ENCODE peak calls at places on chromosomes 4 and X, in nine cellular contexts. M, S, I, O, Q, R, B, P and X are unnamed samples.

GRCh38 chr4:61152433-61152832 is 47.7 kb upstream of the ADGRL3 start:
- DNase-seq in M (no peak), S (no peak), I (no peak), O (no peak), Q (no peak), R (no peak), B (no peak), P (no peak), X (no peak)

GRCh38 chrX:57918750-57919436 is 8.6 kb upstream of the ZXDA start:
- DNase-seq in M (peak; percentile 30), S (peak; percentile 32), I (peak; percentile 56), O (no peak), Q (peak; percentile 18), R (no peak), B (peak; percentile 21), P (peak; percentile 32), X (no peak)

GRCh38 chr4:137861682-137862081 is 329.4 kb upstream of the PCDH18 start:
- DNase-seq in M (no peak), S (no peak), I (no peak), O (no peak), Q (no peak), R (no peak), B (no peak), P (no peak), X (no peak)

GRCh38 chr4:87219648-87220093 is 747 bp downstream of the KLHL8 start:
- DNase-seq in M (peak; percentile 53), S (no peak), I (peak; percentile 77), O (peak; percentile 76), Q (no peak), R (peak; percentile 42), B (peak; percentile 52), P (peak; percentile 44), X (peak; percentile 38)

GRCh38 chr4:139214039-139214534 is 37.1 kb upstream of the ELF2 start:
- DNase-seq in M (peak; percentile 22), S (no peak), I (peak; percentile 81), O (no peak), Q (no peak), R (no peak), B (peak; percentile 44), P (peak; percentile 31), X (no peak)

GRCh38 chr4:41205130-41205529 is 9.2 kb downstream of the APBB2 start:
- DNase-seq in M (no peak), S (no peak), I (no peak), O (no peak), Q (no peak), R (no peak), B (no peak), P (no peak), X (no peak)

GRCh38 chr4:152777488-152777887 is 2.0 kb downstream of the TIGD4 start:
- DNase-seq in M (no peak), S (no peak), I (no peak), O (no peak), Q (no peak), R (no peak), B (no peak), P (no peak), X (no peak)

GRCh38 chr4:121278811-121279368 is 101.9 kb downstream of the QRFPR start:
- DNase-seq in M (no peak), S (no peak), I (no peak), O (no peak), Q (no peak), R (no peak), B (no peak), P (no peak), X (peak; percentile 34)

GRCh38 chrX:38879631-38880220 is 78.5 kb downstream of the MID1IP1 start:
- DNase-seq in M (peak; percentile 18), S (peak; percentile 18), I (no peak), O (no peak), Q (no peak), R (no peak), B (peak; percentile 37), P (peak; percentile 32), X (no peak)

GRCh38 chr4:57378766-57379165 is 268.6 kb upstream of the IGFBP7 start:
- DNase-seq in M (no peak), S (no peak), I (no peak), O (no peak), Q (no peak), R (no peak), B (no peak), P (no peak), X (peak; percentile 18)

GRCh38 chrX:111483140-111483539 is 28.3 kb upstream of the SERTM2 start:
- DNase-seq in M (no peak), S (no peak), I (no peak), O (no peak), Q (no peak), R (no peak), B (no peak), P (no peak), X (no peak)

GRCh38 chr4:81723927-81724587 is 252.3 kb upstream of the RASGEF1B start:
- DNase-seq in M (no peak), S (peak; percentile 27), I (no peak), O (no peak), Q (peak; percentile 8), R (no peak), B (no peak), P (peak; percentile 64), X (peak; percentile 1)

GRCh38 chr4:6987566-6987920 is 55.6 kb upstream of the TADA2B start:
- DNase-seq in M (no peak), S (no peak), I (peak; percentile 75), O (no peak), Q (no peak), R (no peak), B (no peak), P (no peak), X (no peak)

DNA sequence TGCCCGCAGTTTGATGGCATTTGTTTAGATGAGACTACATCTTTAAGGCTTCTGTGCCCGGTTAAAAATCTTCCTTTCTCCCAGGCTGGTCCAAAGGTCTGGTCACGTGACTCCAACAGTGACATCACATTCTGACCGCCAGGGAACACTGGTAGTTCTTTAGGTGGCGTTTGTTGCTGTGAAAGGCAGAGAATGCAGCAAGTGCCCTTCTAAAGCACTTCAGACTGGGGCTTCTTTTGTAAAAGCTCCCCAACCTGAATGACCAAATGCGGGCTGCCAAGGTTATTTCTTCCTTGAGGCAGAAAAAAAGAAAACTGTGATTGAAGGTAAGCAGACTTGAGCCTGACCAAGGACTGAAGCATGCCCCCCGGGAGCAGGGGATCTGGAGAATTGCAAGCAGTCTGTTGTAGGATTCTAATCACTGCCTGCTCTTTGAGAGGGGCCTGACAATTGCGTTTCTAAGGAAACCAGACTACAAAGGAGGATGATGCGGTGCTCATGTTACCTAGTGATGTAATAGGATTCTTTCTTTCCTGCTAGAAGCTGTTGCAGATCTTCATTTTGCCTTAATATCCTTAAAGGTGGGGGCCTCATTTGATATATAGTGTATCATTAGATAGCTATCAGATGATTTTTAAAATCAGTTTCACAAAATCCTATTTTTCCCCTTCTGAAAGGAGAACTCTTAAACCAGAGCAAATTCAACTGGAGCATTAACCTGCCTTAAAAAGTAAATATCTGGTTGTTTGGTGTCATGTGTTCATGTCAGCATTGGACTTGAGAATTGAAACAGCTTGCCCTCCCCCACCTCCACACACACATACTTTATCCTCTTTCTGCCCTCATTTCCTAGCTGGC is 133.1 kb downstream of the AKAP4 start:
- DNase-seq in M (no peak), S (no peak), I (peak; percentile 76), O (no peak), Q (no peak), R (peak; percentile 44), B (peak; percentile 22), P (no peak), X (peak; percentile 40)
- H3K4me3 ChIP-seq in M (no peak overlapping the region), S (no peak overlapping the region), I (peak overlapping the region; percentile 69), O (no peak overlapping the region), Q (no peak overlapping the region), R (no peak overlapping the region), B (no peak overlapping the region), P (no peak overlapping the region), X (peak overlapping the region; percentile 5)

GRCh38 chr4:8148159-8148558 is 10.5 kb downstream of the ABLIM2 start:
- DNase-seq in M (no peak), S (no peak), I (peak; percentile 42), O (no peak), Q (no peak), R (no peak), B (no peak), P (no peak), X (no peak)
- H3K36me3 ChIP-seq in M (no peaks in the 10 kb centered on the region), S (no peaks in the 10 kb centered on the region), I (no peaks in the 10 kb centered on the region), O (no peaks in the 10 kb centered on the region), Q (no peaks in the 10 kb centered on the region), R (no peaks in the 10 kb centered on the region), B (no peaks in the 10 kb centered on the region), P (no peaks in the 10 kb centered on the region), X (no peaks in the 10 kb centered on the region)

DNA sequence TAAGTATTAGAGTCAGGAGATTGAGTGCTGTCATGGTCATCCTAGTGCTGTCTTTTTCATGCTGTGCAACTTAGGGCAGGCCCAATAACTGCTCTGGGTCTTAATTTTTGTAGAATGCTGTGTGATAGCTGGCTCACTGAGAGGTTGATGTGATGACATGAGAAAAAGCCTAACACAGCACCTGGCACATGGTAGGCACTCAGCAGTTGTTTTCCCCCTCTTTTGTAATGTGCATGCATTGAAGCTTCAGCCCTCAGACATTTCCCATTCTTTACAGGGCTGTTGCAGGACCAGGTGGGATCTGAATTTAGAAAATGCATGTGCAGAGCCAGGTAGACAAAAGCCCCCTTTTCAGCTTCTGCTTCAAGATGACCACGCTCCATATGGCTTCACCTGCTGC is 44.1 kb upstream of the SOX3 start:
- DNase-seq in M (no peak), S (no peak), I (no peak), O (no peak), Q (no peak), R (no peak), B (no peak), P (no peak), X (no peak)
- H3K27me3 ChIP-seq in M (no peaks in the 10 kb centered on the region), S (no peaks in the 10 kb centered on the region), I (no peaks in the 10 kb centered on the region), O (no peaks in the 10 kb centered on the region), Q (no peaks in the 10 kb centered on the region), R (peaks cover 15% of the 10 kb centered on the region), B (no peaks in the 10 kb centered on the region), P (no peaks in the 10 kb centered on the region), X (no peaks in the 10 kb centered on the region)

GRCh38 chrX:131826572-131826971 is 196.5 kb upstream of the STK26 start:
- DNase-seq in M (no peak), S (no peak), I (no peak), O (no peak), Q (no peak), R (no peak), B (no peak), P (no peak), X (no peak)

GRCh38 chrX:131831185-131831520 is 191.9 kb upstream of the STK26 start:
- DNase-seq in M (no peak), S (no peak), I (no peak), O (no peak), Q (no peak), R (no peak), B (no peak), P (no peak), X (peak; percentile 6)

GRCh38 chrX:131828482-131828881 is 194.6 kb upstream of the STK26 start:
- DNase-seq in M (no peak), S (no peak), I (no peak), O (no peak), Q (no peak), R (no peak), B (no peak), P (no peak), X (no peak)

GRCh38 chrX:131830400-131831184 is 192.5 kb upstream of the STK26 start:
- DNase-seq in M (peak; percentile 55), S (peak; percentile 65), I (peak; percentile 93), O (no peak), Q (peak; percentile 32), R (peak; percentile 82), B (peak; percentile 86), P (peak; percentile 79), X (peak; percentile 78)

DNA sequence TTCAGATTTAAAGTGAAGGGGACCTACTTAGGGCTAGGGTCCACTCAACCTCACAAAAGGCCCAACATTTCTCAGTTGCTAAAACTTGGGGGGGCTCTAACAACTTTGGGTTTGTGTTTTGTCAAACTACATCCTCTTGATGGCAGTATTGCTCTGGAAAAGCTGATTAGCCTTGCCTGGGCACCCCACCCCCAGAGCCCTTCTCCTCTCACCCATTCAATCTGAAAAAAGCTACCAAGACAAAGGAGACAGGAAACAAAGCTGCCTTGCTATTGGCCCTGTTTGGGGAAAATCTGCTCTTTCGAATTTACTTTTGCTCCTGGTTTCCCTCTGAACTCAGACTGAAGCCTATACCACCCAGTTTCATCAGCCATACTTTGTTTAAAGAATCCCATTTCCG is 195.2 kb upstream of the STK26 start:
- DNase-seq in M (no peak), S (peak; percentile 58), I (peak; percentile 78), O (no peak), Q (no peak), R (no peak), B (no peak), P (no peak), X (peak; percentile 23)
- H3K4me3 ChIP-seq in M (no peak overlapping the region), S (no peak overlapping the region), I (peak overlapping the region; percentile 98), O (no peak overlapping the region), Q (no peak overlapping the region), R (no peak overlapping the region), B (no peak overlapping the region), P (no peak overlapping the region), X (no peak overlapping the region)